ENCODE peak calls at places on chromosome 18, in four cellular contexts. J is heart left ventricle, W is cardiac muscle cell, H is OCI-LY7. S is an unnamed sample.

GRCh38 chr18:52280702-52281101 is 59.3 kb upstream of the DCC start:
- DNase-seq in J (no peak), W (no peak), H (no peak), S (no peak)

GRCh38 chr18:7592305-7593071 is 25.4 kb downstream of the PTPRM start:
- DNase-seq in J (no peak), W (no peak), H (no peak), S (no peak)

GRCh38 chr18:13260114-13260926 is 41.8 kb downstream of the LDLRAD4 start:
- DNase-seq in J (no peak), W (no peak), H (no peak), S (no peak)

GRCh38 chr18:74351354-74351753 is 35.7 kb downstream of the C18orf63 start:
- DNase-seq in J (no peak), W (peak; percentile 61), H (peak; percentile 7), S (no peak)

GRCh38 chr18:42514522-42514921 is 559.5 kb downstream of the PIK3C3 start:
- DNase-seq in J (no peak), W (no peak), H (no peak), S (no peak)

GRCh38 chr18:49638209-49638785 is 76.4 kb downstream of the LIPG start:
- DNase-seq in J (no peak), W (no peak), H (no peak), S (no peak)

GRCh38 chr18:70920840-70921374 is 632.1 kb downstream of the SOCS6 start:
- DNase-seq in J (no peak), W (no peak), H (no peak), S (no peak)

GRCh38 chr18:36769611-36770314 is 59.0 kb downstream of the TPGS2 start:
- DNase-seq in J (no peak), W (peak; percentile 25), H (no peak), S (no peak)

GRCh38 chr18:43650423-43650822 is 373.1 kb upstream of the SYT4 start:
- DNase-seq in J (no peak), W (no peak), H (no peak), S (no peak)

GRCh38 chr18:11751305-11752115 is 62.4 kb downstream of the GNAL start:
- DNase-seq in J (no peak), W (no peak), H (no peak), S (no peak)

GRCh38 chr18:8610442-8610801 is 1.2 kb downstream of the RAB12 start:
- DNase-seq in J (no peak), W (peak; percentile 35), H (peak; percentile 18), S (no peak)

GRCh38 chr18:57806891-57807280 is 3.8 kb upstream of the ATP8B1 start:
- DNase-seq in J (no peak), W (peak; percentile 40), H (no peak), S (no peak)

GRCh38 chr18:48934708-48935432 is 15.9 kb downstream of the SMAD7 start:
- DNase-seq in J (peak; percentile 89), W (peak; percentile 58), H (peak; percentile 59), S (no peak)

GRCh38 chr18:23573948-23574431 is 12.3 kb downstream of the NPC1 start:
- DNase-seq in J (no peak), W (peak; percentile 65), H (no peak), S (no peak)

GRCh38 chr18:23588836-23589560 is 2.7 kb upstream of the NPC1 start:
- DNase-seq in J (no peak), W (peak; percentile 31), H (no peak), S (no peak)

GRCh38 chr18:36078751-36079529 is 11.6 kb upstream of the RPRD1A start:
- DNase-seq in J (no peak), W (peak; percentile 93), H (no peak), S (no peak)

GRCh38 chr18:3649559-3650426 is 199.8 kb downstream of the TGIF1 start:
- DNase-seq in J (no peak), W (peak; percentile 83), H (no peak), S (no peak)

GRCh38 chr18:56787392-56787791 is 136.2 kb downstream of the WDR7 start:
- DNase-seq in J (no peak), W (no peak), H (no peak), S (no peak)

GRCh38 chr18:56789889-56790180 is 138.7 kb downstream of the WDR7 start:
- DNase-seq in J (no peak), W (no peak), H (no peak), S (no peak)

GRCh38 chr18:56789004-56789888 is 138.1 kb downstream of the WDR7 start:
- DNase-seq in J (peak; percentile 73), W (peak; percentile 71), H (peak; percentile 28), S (no peak)

DNA sequence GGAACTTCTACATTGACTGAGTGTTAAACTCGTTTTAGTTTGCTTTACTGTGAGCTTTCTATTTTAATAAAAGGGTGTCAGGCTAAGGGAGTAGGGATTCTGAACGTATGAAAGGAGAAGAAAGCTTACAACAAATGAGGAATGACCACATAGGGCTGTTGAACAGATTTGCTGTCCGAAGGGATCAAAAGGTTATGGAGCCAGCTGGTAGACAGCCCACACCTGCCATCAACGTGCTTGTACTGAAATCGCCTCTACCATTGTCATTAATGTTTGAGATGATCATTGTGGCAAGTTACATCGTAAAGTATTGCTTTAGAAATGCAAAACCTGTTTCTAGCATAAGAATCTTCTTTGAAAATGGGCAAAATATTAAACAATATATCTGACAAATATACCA is 133.8 kb downstream of the WDR7 start:
- DNase-seq in J (no peak), W (no peak), H (no peak), S (no peak)
- H3K4me1 ChIP-seq in J (no peaks in the 10 kb centered on the region), W (no peaks in the 10 kb centered on the region), H (no peaks in the 10 kb centered on the region), S (no peaks in the 10 kb centered on the region)

GRCh38 chr18:61850756-61851155 is 42.1 kb downstream of the RNF152 start:
- DNase-seq in J (no peak), W (no peak), H (no peak), S (no peak)

GRCh38 chr18:61851279-61851678 is 41.5 kb downstream of the RNF152 start:
- DNase-seq in J (no peak), W (no peak), H (no peak), S (no peak)

GRCh38 chr18:61854578-61854977 is 38.2 kb downstream of the RNF152 start:
- DNase-seq in J (no peak), W (peak; percentile 4), H (no peak), S (no peak)

GRCh38 chr18:61852496-61852895 is 40.3 kb downstream of the RNF152 start:
- DNase-seq in J (no peak), W (no peak), H (no peak), S (no peak)

GRCh38 chr18:61851940-61852451 is 40.8 kb downstream of the RNF152 start:
- DNase-seq in J (no peak), W (peak; percentile 43), H (no peak), S (no peak)
- H3K27ac ChIP-seq in J (no peak overlapping the region), W (no peak overlapping the region), H (no peak overlapping the region), S (no peak overlapping the region)

GRCh38 chr18:77133920-77134496 is 1.4 kb upstream of the MBP start:
- DNase-seq in J (peak; percentile 59), W (no peak), H (no peak), S (no peak)
- TF ChIP-seq CTCF in J (no peak), W (no peak), H (no peak), S (no peak)

DNA sequence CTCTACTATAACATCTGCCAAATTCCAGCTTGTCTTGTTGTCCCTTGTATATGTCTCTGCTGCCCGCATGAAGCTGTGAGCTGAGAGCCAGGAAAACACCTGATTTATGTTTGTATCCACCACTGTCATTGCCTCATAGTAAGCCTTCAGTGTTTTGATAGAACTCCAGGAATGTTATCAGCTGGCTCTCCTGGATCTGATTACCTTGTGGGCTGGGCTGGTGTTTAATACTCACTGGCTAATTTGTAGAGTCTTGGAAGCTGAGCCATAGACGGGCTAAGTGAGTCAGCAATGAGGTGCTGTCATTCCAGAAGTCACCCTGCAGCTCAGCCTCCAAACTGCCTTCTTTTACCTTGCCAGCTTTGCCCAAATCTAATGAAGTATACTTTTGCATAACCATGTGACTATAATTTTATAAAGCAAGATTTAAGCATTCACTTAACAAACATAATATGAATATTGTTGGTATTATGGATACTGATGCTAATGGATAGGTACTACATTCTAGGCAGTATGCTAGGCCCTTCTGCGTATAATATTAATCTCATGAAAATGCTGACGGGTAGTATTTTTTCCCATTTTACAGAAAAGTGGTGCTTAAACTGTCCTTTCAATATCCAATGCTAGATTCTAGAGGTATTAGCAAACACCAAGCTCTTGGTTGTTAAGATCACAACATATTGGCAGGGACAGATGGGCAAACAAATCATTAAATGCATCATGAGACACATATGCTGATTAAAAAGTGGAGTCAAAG is 62.7 kb upstream of the GATA6 start:
- DNase-seq in J (no peak), W (no peak), H (no peak), S (no peak)
- H3K4me1 ChIP-seq in J (peaks cover 5% of the 10 kb centered on the region), W (peaks cover 15% of the 10 kb centered on the region), H (no peaks in the 10 kb centered on the region), S (no peaks in the 10 kb centered on the region)

DNA sequence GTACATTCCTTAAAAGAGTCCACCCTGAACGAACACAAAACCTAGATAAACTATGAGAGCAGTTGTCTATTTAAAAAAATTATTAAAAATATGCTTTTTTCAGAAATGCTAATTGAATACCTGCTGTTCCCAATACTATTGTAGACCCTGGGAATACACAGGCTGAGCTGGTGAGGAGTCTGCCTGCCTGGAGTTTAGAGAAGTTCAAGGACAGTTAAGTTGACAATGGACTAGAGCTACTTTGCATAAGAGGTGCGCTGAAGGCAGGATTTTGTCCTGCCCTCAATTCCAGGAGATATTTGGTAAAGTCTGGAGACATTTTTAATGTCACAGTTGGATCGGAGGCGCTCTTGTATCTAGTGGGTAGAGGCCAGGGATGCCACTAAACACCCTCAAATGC is 110.2 kb downstream of the SETBP1 start:
- DNase-seq in J (no peak), W (no peak), H (no peak), S (no peak)
- H3K27ac ChIP-seq in J (peak overlapping the region; percentile 47), W (peak overlapping the region; percentile 89), H (no peak overlapping the region), S (peak overlapping the region; percentile 88)

GRCh38 chr18:55403555-55403954 is 184.4 kb downstream of the TCF4 start:
- DNase-seq in J (no peak), W (no peak), H (no peak), S (no peak)

GRCh38 chr18:55404811-55405654 is 183.0 kb downstream of the TCF4 start:
- DNase-seq in J (no peak), W (peak; percentile 84), H (no peak), S (no peak)

GRCh38 chr18:55402731-55403405 is 185.1 kb downstream of the TCF4 start:
- DNase-seq in J (no peak), W (peak; percentile 62), H (no peak), S (no peak)

GRCh38 chr18:55405655-55406373 is 182.2 kb downstream of the TCF4 start:
- DNase-seq in J (peak; percentile 91), W (peak; percentile 98), H (no peak), S (peak; percentile 69)

DNA sequence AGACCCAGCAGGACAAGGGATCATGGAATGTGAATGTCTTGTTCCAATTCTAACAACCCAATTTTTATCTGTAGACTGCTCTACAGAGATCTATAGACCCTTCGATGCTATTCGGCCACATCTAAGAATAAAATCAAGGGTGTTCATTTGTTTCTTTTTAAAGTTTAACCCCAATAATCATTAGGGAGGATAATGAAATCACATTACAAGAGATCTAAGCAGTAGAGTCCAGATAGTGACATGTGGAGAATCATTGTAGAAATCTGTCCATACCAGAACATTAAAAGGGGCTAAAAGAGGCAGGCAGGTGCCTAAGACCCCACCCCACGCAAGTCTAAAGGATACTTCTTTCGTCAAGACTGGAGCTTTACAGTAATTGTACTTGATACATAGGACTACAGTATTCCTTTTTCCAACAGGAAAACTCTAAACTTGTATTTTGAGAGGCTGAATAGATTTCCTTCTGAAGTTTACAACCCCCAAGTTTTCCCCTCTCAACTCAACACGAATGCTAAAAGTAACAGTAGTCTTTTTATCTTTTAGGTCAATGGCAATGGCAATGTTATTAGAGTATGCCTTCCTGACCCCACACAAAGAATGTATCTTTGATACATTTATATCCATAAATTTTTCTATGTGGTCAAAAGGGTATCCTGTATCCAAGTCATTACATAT is 183.7 kb downstream of the TCF4 start:
- DNase-seq in J (no peak), W (no peak), H (no peak), S (no peak)
- TF ChIP-seq CTCF in J (no peak), W (no peak), H (no peak), S (no peak)

S was measured in thoracic aorta.